ENCODE peak calls at places on chromosomes 13 and 19, in nine cellular contexts. B, F, I, Z, R, J, Y, H and U are unnamed samples.

GRCh38 chr13:112645327-112645914 is 44.4 kb upstream of the ATP11A start:
- DNase-seq in B (no peak), F (no peak), I (peak; percentile 25), Z (no peak), R (no peak), J (no peak), Y (no peak), H (no peak), U (no peak)

GRCh38 chr19:31529121-31529520 is 179.9 kb upstream of the TSHZ3 start:
- DNase-seq in B (no peak), F (no peak), I (no peak), Z (no peak), R (no peak), J (no peak), Y (peak; percentile 37), H (no peak), U (no peak)

GRCh38 chr19:57934820-57935665 is at the start of gene ZNF418:
- DNase-seq in B (peak; percentile 72), F (peak; percentile 89), I (peak; percentile 47), Z (peak; percentile 75), R (peak; percentile 77), J (no peak), Y (no peak), H (peak; percentile 83), U (peak; percentile 26)

GRCh38 chr19:41753936-41754529 is 1.3 kb upstream of the CEACAM6 start:
- DNase-seq in B (no peak), F (peak; percentile 69), I (peak; percentile 57), Z (no peak), R (no peak), J (no peak), Y (no peak), H (peak; percentile 20), U (no peak)

GRCh38 chr19:17202249-17202648 is 12.9 kb upstream of the USE1 start:
- DNase-seq in B (no peak), F (peak; percentile 40), I (no peak), Z (no peak), R (no peak), J (no peak), Y (no peak), H (no peak), U (no peak)

GRCh38 chr19:6393982-6394412 is 1.0 kb upstream of the GTF2F1 start:
- DNase-seq in B (no peak), F (no peak), I (no peak), Z (no peak), R (no peak), J (no peak), Y (no peak), H (no peak), U (no peak)

GRCh38 chr13:48595330-48596127 is 58.2 kb upstream of the CYSLTR2 start:
- DNase-seq in B (no peak), F (peak; percentile 63), I (no peak), Z (peak; percentile 72), R (peak; percentile 73), J (no peak), Y (peak; percentile 91), H (peak; percentile 79), U (no peak)

GRCh38 chr13:25659091-25659502 is 287.3 kb downstream of the ATP8A2 start:
- DNase-seq in B (peak; percentile 37), F (no peak), I (no peak), Z (no peak), R (no peak), J (no peak), Y (no peak), H (no peak), U (no peak)

GRCh38 chr19:7595466-7596133 is at the start of gene CAMSAP3:
- DNase-seq in B (peak; percentile 11), F (no peak), I (peak; percentile 77), Z (no peak), R (no peak), J (peak; percentile 48), Y (no peak), H (no peak), U (no peak)

GRCh38 chr13:50222569-50223332 is 207.5 kb downstream of the KCNRG start:
- DNase-seq in B (peak; percentile 41), F (no peak), I (peak; percentile 81), Z (peak; percentile 87), R (peak; percentile 30), J (no peak), Y (peak; percentile 93), H (peak; percentile 37), U (no peak)

GRCh38 chr13:54611400-54611799 is 1582.8 kb downstream of the OLFM4 start:
- DNase-seq in B (no peak), F (no peak), I (no peak), Z (no peak), R (no peak), J (no peak), Y (no peak), H (no peak), U (no peak)

GRCh38 chr13:102651392-102651791 is 43.5 kb downstream of the METTL21C start:
- DNase-seq in B (no peak), F (no peak), I (no peak), Z (no peak), R (no peak), J (no peak), Y (no peak), H (no peak), U (no peak)

GRCh38 chr19:37970699-37971098 is 63.7 kb downstream of the SIPA1L3 start:
- DNase-seq in B (no peak), F (no peak), I (peak; percentile 7), Z (peak; percentile 30), R (no peak), J (no peak), Y (no peak), H (no peak), U (no peak)

GRCh38 chr13:23960566-23961156 is 63.4 kb upstream of the C1QTNF9B start:
- DNase-seq in B (peak; percentile 21), F (peak; percentile 39), I (no peak), Z (no peak), R (no peak), J (no peak), Y (no peak), H (no peak), U (no peak)

GRCh38 chr19:24032651-24033050 is 54.3 kb upstream of the ZNF254 start:
- DNase-seq in B (no peak), F (no peak), I (peak; percentile 48), Z (no peak), R (no peak), J (no peak), Y (no peak), H (no peak), U (no peak)

GRCh38 chr19:37953576-37954303 is 46.7 kb downstream of the SIPA1L3 start:
- DNase-seq in B (no peak), F (no peak), I (no peak), Z (no peak), R (no peak), J (no peak), Y (no peak), H (no peak), U (no peak)

GRCh38 chr13:51729853-51730553 is 74.0 kb downstream of the DHRS12 start:
- DNase-seq in B (no peak), F (peak; percentile 21), I (no peak), Z (peak; percentile 86), R (no peak), J (no peak), Y (no peak), H (no peak), U (peak; percentile 53)

GRCh38 chr13:51733656-51734334 is 70.2 kb downstream of the DHRS12 start:
- DNase-seq in B (no peak), F (no peak), I (no peak), Z (no peak), R (no peak), J (no peak), Y (peak; percentile 78), H (no peak), U (no peak)

GRCh38 chr13:51728972-51729371 is 75.0 kb downstream of the DHRS12 start:
- DNase-seq in B (no peak), F (no peak), I (no peak), Z (no peak), R (no peak), J (no peak), Y (no peak), H (no peak), U (peak; percentile 36)

GRCh38 chr13:51730927-51731326 is 73.0 kb downstream of the DHRS12 start:
- DNase-seq in B (no peak), F (no peak), I (no peak), Z (no peak), R (no peak), J (no peak), Y (no peak), H (no peak), U (no peak)

GRCh38 chr13:51731759-51732158 is 72.2 kb downstream of the DHRS12 start:
- DNase-seq in B (no peak), F (peak; percentile 16), I (no peak), Z (no peak), R (no peak), J (no peak), Y (no peak), H (no peak), U (no peak)
- TF ChIP-seq CTCF in B (peak; percentile 9), F (peak; percentile 38), I (peak; percentile 33), Z (no peak), R (peak; percentile 65), J (peak; percentile 34), Y (peak; percentile 23), H (peak; percentile 29), U (peak; percentile 34)

GRCh38 chr13:73194310-73194709 is 135.5 kb downstream of the KLF5 start:
- DNase-seq in B (no peak), F (peak; percentile 36), I (no peak), Z (no peak), R (no peak), J (no peak), Y (no peak), H (no peak), U (no peak)
- H3K4me3 ChIP-seq in B (no peak overlapping the region), F (no peak overlapping the region), I (no peak overlapping the region), Z (no peak overlapping the region), R (no peak overlapping the region), J (no peak overlapping the region), Y (no peak overlapping the region), H (no peak overlapping the region), U (no peak overlapping the region)

GRCh38 chr13:75800545-75800944 is 164.4 kb downstream of the LMO7 start:
- DNase-seq in B (no peak), F (peak; percentile 33), I (no peak), Z (no peak), R (no peak), J (no peak), Y (no peak), H (no peak), U (no peak)
- TF ChIP-seq CTCF in B (peak; percentile 38), F (peak; percentile 34), I (no peak), Z (no peak), R (peak; percentile 35), J (no peak), Y (no peak), H (no peak), U (no peak)

DNA sequence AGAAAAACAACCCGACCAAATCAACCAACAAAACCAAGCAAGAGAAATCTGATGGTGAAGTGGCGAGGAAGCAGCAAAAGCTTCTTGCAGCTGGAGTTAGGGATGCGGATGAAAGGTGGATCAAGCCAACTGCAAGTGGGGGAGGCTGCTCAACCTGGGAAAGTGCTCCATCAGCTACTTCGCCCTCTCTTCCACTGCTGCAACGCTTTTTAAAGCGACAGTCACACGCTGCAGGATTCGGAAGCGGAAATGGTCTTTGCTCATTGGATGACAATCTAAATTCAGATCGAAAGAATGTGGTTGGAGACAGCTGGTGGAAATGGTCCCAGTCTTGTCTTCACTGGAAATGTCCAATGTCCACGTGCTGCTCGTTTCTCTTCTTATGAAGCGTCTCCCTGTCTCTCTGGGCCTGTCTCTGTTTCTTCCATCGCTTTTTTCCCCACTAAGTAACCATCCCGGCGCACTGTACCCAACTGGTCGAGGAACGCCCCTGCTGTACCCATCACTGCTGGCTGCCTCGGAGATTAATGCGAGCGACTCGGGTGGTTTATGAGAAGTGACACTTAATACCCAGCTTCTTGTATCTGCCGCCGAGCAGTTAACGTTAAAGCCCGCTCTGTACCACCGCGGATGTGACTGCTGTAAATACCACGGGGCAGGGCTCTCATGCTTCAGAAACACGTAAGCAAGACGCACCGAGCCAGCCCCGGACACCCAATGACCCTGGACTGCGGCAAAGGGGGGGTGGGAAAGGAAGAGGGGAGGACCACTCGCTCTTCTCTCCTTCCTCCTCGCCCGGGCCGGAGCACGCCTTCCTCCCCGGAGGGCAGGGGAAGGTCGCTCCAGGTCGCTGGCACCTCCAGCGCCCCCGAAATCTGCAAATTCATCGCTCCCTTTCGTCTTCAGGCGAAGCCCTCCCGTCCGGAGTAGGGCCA is 1.9 kb upstream of the FGF9 start:
- DNase-seq in B (no peak), F (no peak), I (no peak), Z (peak; percentile 73), R (peak; percentile 24), J (no peak), Y (no peak), H (no peak), U (no peak)
- H3K4me3 ChIP-seq in B (no peak overlapping the region), F (peak overlapping the region; percentile 52), I (peak overlapping the region; percentile 72), Z (peak overlapping the region; percentile 57), R (peak overlapping the region; percentile 53), J (peak overlapping the region; percentile 34), Y (peak overlapping the region; percentile 66), H (peak overlapping the region; percentile 61), U (peak overlapping the region; percentile 59)